ENCODE peak calls at places on chromosomes 4 and X, in ten cellular contexts. J, E, B, N, R, I, O, U, G and S are unnamed samples.

GRCh38 chr4:186725422-186726149 is 1.9 kb upstream of the FAT1 start:
- DNase-seq in J (no peak), E (peak), B (peak), N (peak), R (peak), I (peak), O (peak), U (peak), G (peak), S (no peak)

GRCh38 chr4:24768006-24768405 is 27.4 kb upstream of the SOD3 start:
- DNase-seq in J (no peak), E (no peak), B (no peak), N (no peak), R (no peak), I (no peak), O (no peak), U (no peak), G (no peak), S (peak)

GRCh38 chrX:54920610-54921426 is at the start of gene TRO:
- DNase-seq in J (no peak), E (no peak), B (peak), N (peak), R (peak), I (no peak), O (no peak), U (no peak), G (no peak), S (no peak)

GRCh38 chr4:89158884-89159503 is 47.7 kb downstream of the TIGD2 start:
- DNase-seq in J (no peak), E (no peak), B (peak), N (no peak), R (no peak), I (no peak), O (no peak), U (peak), G (no peak), S (no peak)

GRCh38 chr4:16667464-16667863 is 231.0 kb downstream of the LDB2 start:
- DNase-seq in J (no peak), E (no peak), B (peak), N (no peak), R (no peak), I (no peak), O (no peak), U (peak), G (no peak), S (no peak)

GRCh38 chrX:78652971-78653822 is 5.9 kb downstream of the RTL3 start:
- DNase-seq in J (no peak), E (no peak), B (peak), N (no peak), R (no peak), I (no peak), O (no peak), U (peak), G (no peak), S (peak)

GRCh38 chr4:41719417-41719816 is 29.1 kb downstream of the PHOX2B start:
- DNase-seq in J (no peak), E (no peak), B (peak), N (no peak), R (no peak), I (no peak), O (no peak), U (peak), G (no peak), S (no peak)

GRCh38 chr4:40333921-40334352 is 1.2 kb upstream of the CHRNA9 start:
- DNase-seq in J (no peak), E (no peak), B (peak), N (no peak), R (no peak), I (no peak), O (no peak), U (peak), G (no peak), S (no peak)

GRCh38 chr4:100248476-100248875 is 58.2 kb upstream of the DDIT4L start:
- DNase-seq in J (no peak), E (no peak), B (peak), N (no peak), R (no peak), I (no peak), O (no peak), U (no peak), G (no peak), S (no peak)

GRCh38 chr4:70637239-70637920 is 8.8 kb downstream of the ENAM start:
- DNase-seq in J (no peak), E (no peak), B (peak), N (no peak), R (no peak), I (no peak), O (no peak), U (no peak), G (no peak), S (no peak)

GRCh38 chrX:31293409-31293808 is 221.6 kb upstream of the FTHL17 start:
- DNase-seq in J (no peak), E (no peak), B (peak), N (no peak), R (no peak), I (no peak), O (no peak), U (no peak), G (no peak), S (no peak)

GRCh38 chr4:105520819-105521790 is 31.3 kb upstream of the ARHGEF38 start:
- DNase-seq in J (peak), E (peak), B (peak), N (no peak), R (peak), I (no peak), O (no peak), U (peak), G (no peak), S (peak)

GRCh38 chr4:153464068-153464467 is 2.1 kb upstream of the TMEM131L start:
- DNase-seq in J (no peak), E (no peak), B (peak), N (no peak), R (no peak), I (no peak), O (no peak), U (peak), G (no peak), S (no peak)

GRCh38 chr4:6542951-6543350 is 32.0 kb upstream of the MAN2B2 start:
- DNase-seq in J (no peak), E (no peak), B (no peak), N (no peak), R (no peak), I (peak), O (no peak), U (no peak), G (no peak), S (no peak)

GRCh38 chr4:22850630-22851029 is 157.9 kb downstream of the GBA3 start:
- DNase-seq in J (no peak), E (no peak), B (no peak), N (no peak), R (no peak), I (no peak), O (no peak), U (no peak), G (no peak), S (no peak)

GRCh38 chrX:151981129-151981528 is 6.7 kb upstream of the GABRE start:
- DNase-seq in J (no peak), E (no peak), B (peak), N (no peak), R (no peak), I (no peak), O (no peak), U (peak), G (no peak), S (no peak)

GRCh38 chr4:172055046-172055445 is 241.8 kb downstream of the GALNTL6 start:
- DNase-seq in J (no peak), E (no peak), B (no peak), N (no peak), R (no peak), I (no peak), O (no peak), U (no peak), G (no peak), S (peak)

GRCh38 chr4:145167884-145168283 is 12.5 kb downstream of the OTUD4 start:
- DNase-seq in J (no peak), E (no peak), B (no peak), N (no peak), R (no peak), I (no peak), O (no peak), U (no peak), G (no peak), S (no peak)

GRCh38 chr4:145171919-145172318 is 8.5 kb downstream of the OTUD4 start:
- DNase-seq in J (no peak), E (no peak), B (no peak), N (no peak), R (no peak), I (no peak), O (no peak), U (no peak), G (no peak), S (no peak)

GRCh38 chr4:145170209-145170608 is 10.2 kb downstream of the OTUD4 start:
- DNase-seq in J (no peak), E (no peak), B (no peak), N (no peak), R (no peak), I (no peak), O (no peak), U (no peak), G (no peak), S (no peak)

DNA sequence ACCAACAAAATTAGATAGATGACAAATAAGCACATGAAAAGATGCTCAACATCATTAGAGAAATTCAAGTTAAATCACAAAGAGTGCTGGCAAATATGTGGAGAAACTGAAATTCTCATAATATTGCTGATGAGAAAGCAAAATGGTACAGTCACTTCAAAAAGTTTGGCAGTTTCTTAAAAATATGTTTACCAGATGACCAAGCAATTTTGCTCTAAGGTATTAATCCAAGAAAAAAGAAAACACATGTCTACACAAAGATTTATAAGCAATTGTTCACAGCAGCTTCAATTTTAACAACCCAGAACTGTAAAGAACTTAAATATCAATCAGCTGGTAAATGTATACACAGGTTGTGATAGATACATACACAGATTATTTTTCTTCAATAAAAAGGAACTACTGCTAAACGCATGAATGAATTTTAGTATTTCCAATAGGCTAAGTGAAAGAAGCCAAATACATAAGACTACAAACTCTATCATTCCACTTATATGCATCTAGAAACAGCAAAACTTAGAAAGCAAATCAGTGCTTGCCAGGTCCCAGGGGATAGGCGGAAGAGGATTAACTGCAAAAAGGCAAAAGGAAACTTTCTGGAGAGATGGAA is 11.7 kb downstream of the OTUD4 start:
- DNase-seq in J (no peak), E (no peak), B (no peak), N (no peak), R (no peak), I (no peak), O (no peak), U (no peak), G (no peak), S (no peak)
- H3K4me3 ChIP-seq in J (no peak), E (no peak), B (no peak), N (no peak), R (no peak), I (no peak), O (no peak), U (no peak), G (no peak), S (no peak)

DNA sequence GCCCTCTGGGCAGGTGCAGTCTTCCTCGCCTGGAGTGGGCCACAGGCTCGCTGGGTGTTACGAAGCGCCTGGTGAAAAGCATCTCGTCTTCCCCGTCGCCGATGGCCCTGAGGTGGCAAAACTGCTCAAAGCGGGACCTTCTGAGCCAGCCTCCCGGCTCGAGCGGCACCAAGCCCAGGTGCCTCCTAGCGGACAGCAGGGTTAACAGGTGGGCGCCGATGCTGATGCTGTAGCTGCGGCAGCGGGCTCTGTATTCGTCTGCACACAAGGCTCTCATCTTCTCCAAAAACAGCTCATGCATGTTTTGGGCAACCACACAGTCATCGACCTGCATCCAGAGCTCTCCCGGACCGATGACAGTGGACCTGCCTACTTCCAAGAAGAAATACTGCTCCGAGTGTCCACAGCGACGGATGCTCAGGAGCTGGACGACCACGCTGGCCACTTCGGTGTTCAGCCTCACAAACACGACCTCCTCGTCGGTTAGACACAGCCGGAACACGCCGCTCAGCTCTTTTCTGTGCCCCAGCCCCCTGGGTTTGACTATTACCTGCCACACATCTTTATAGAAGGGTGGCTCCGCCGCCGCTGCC is 1.2 kb downstream of the IRS4 start:
- DNase-seq in J (no peak), E (no peak), B (peak), N (peak), R (peak), I (peak), O (no peak), U (no peak), G (no peak), S (no peak)
- TF ChIP-seq CTCF in J (peak), E (no peak), B (no peak), N (no peak), R (peak), I (no peak), O (no peak), U (no peak), G (no peak), S (no peak)

DNA sequence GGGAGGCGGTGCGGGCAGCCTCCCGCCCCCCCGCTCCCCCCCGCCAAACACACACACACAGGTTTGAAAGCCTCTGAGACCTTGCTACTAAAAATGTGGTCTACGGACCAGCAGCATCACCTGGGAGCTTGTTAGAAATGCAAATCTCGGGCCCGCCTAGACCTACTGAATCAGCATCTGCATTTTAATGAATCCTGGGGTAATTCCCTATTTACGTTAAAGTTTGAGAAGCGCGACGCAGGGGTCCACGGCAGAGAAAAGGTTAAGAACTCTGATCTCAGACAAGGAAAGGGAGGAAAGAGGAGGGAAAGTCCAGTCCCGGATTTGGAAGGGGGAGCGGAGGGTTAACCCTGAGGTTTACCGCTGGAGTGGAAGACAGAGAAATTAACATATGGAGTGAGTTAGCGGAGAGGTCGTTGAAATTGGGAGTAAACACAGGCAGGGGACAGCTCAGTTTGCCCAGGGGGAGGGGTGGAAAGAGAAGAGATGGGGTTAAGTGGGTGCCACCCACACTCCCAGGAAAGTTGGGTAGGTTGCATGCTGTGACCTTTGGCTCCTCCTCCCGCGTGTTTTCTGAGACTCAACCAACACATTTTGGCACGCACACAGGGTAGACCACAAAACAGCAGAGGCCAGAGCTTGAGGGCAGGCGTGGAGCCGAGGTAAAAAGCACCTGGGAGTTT is 483.6 kb downstream of the BCOR start:
- DNase-seq in J (peak), E (peak), B (no peak), N (no peak), R (peak), I (no peak), O (no peak), U (no peak), G (peak), S (peak)
- H3K4me3 ChIP-seq in J (peak), E (peak), B (no peak), N (peak), R (peak), I (no peak), O (peak), U (peak), G (peak), S (peak)

GRCh38 chrX:76555816-76556215 is 128.3 kb downstream of the MAGEE1 start:
- DNase-seq in J (peak), E (no peak), B (peak), N (no peak), R (peak), I (no peak), O (no peak), U (peak), G (no peak), S (no peak)
- TF ChIP-seq CTCF in J (peak), E (no peak), B (no peak), N (no peak), R (peak), I (no peak), O (no peak), U (peak), G (no peak), S (peak)

DNA sequence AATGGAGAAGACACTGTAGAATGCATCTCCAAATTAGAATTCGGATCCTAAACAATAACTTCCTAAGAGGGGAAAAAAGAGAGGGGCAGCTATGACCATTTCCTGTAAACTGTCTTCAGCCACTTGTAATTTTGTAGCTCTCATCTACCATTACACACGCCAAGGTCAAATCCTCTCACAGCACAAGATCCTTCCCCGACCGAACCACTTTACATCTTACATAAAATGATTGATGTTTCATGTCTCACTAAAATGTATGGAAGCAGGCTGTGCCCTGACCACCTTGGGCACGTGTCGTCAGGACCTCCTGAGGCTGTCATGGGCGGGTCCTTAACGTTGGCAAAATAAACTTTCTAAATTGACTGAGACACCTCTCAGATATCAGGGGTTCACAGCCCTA is 24.1 kb upstream of the PBDC1 start:
- DNase-seq in J (no peak), E (peak), B (peak), N (peak), R (peak), I (no peak), O (peak), U (peak), G (no peak), S (peak)
- H3K4me3 ChIP-seq in J (peak), E (peak), B (peak), N (no peak), R (peak), I (no peak), O (peak), U (peak), G (peak), S (peak)